ENCODE peak calls at places on chromosomes 2 and 18, in eight cellular contexts. G is CD8-positive, alpha-beta memory T cell; B is HCT116; J is small intestine; Q is lower lobe of right lung; R is stomach; A is prostate gland; N is neural progenitor cell. H is an unnamed sample.

GRCh38 chr18:9629709-9630108 is 15.3 kb upstream of the PPP4R1 start:
- DNase-seq in G (no peak), B (no peak), J (peak; percentile 82), Q (no peak), R (no peak), A (no peak), N (peak; percentile 29), H (no peak)

GRCh38 chr2:20625491-20625919 is 25.4 kb downstream of the HS1BP3 start:
- DNase-seq in G (no peak), B (no peak), J (no peak), Q (peak; percentile 34), R (no peak), A (peak; percentile 67), N (no peak), H (peak; percentile 45)

GRCh38 chr2:68248806-68249205 is 3.5 kb downstream of the PPP3R1 start:
- DNase-seq in G (no peak), B (no peak), J (no peak), Q (no peak), R (no peak), A (no peak), N (no peak), H (no peak)

GRCh38 chr2:30959653-30960052 is 152.4 kb upstream of the CAPN13 start:
- DNase-seq in G (no peak), B (no peak), J (no peak), Q (no peak), R (no peak), A (no peak), N (no peak), H (no peak)

GRCh38 chr2:161096336-161096735 is 63.9 kb upstream of the TANK start:
- DNase-seq in G (no peak), B (no peak), J (no peak), Q (no peak), R (no peak), A (no peak), N (peak; percentile 20), H (no peak)

GRCh38 chr18:57853133-57853532 is 50.0 kb upstream of the ATP8B1 start:
- DNase-seq in G (no peak), B (no peak), J (no peak), Q (no peak), R (no peak), A (no peak), N (no peak), H (no peak)

GRCh38 chr2:100121124-100121718 is 21.2 kb downstream of the AFF3 start:
- DNase-seq in G (no peak), B (no peak), J (no peak), Q (no peak), R (no peak), A (peak; percentile 39), N (no peak), H (no peak)

GRCh38 chr2:233822781-233823730 is 31.3 kb downstream of the HJURP start:
- DNase-seq in G (no peak), B (no peak), J (peak; percentile 86), Q (peak; percentile 43), R (peak; percentile 7), A (no peak), N (no peak), H (peak; percentile 53)

GRCh38 chr2:54768772-54769428 is 45.4 kb downstream of the EML6 start:
- DNase-seq in G (no peak), B (no peak), J (no peak), Q (no peak), R (no peak), A (no peak), N (no peak), H (no peak)

GRCh38 chr2:18991177-18992168 is 366.9 kb downstream of the OSR1 start:
- DNase-seq in G (no peak), B (no peak), J (peak; percentile 67), Q (peak; percentile 54), R (peak; percentile 84), A (peak; percentile 92), N (no peak), H (no peak)

GRCh38 chr2:166961933-166962332 is 73.7 kb downstream of the XIRP2 start:
- DNase-seq in G (no peak), B (no peak), J (no peak), Q (no peak), R (no peak), A (no peak), N (no peak), H (no peak)

GRCh38 chr2:165435611-165436010 is 33.9 kb upstream of the CSRNP3 start:
- DNase-seq in G (no peak), B (no peak), J (no peak), Q (no peak), R (no peak), A (no peak), N (peak; percentile 66), H (no peak)

GRCh38 chr2:127625146-127625943 is 20.6 kb upstream of the GPR17 start:
- DNase-seq in G (no peak), B (no peak), J (no peak), Q (peak; percentile 37), R (no peak), A (no peak), N (no peak), H (peak; percentile 54)

GRCh38 chr2:96541326-96541725 is 4.8 kb downstream of the ARID5A start:
- DNase-seq in G (no peak), B (no peak), J (no peak), Q (no peak), R (no peak), A (no peak), N (no peak), H (no peak)

GRCh38 chr2:216335252-216335651 is 37.0 kb downstream of the MARCHF4 start:
- DNase-seq in G (no peak), B (no peak), J (no peak), Q (no peak), R (no peak), A (no peak), N (no peak), H (no peak)

GRCh38 chr2:227513113-227513512 is 41.2 kb downstream of the AGFG1 start:
- DNase-seq in G (no peak), B (no peak), J (no peak), Q (no peak), R (no peak), A (no peak), N (no peak), H (no peak)
- H3K27ac ChIP-seq in G (no peak overlapping the region), B (no peak overlapping the region), J (no peak overlapping the region), Q (no peak overlapping the region), R (no peak overlapping the region), A (no peak overlapping the region), N (no peak overlapping the region), H (no peak overlapping the region)

GRCh38 chr18:13849791-13850190 is 25.8 kb downstream of the MC5R start:
- DNase-seq in G (no peak), B (no peak), J (no peak), Q (no peak), R (no peak), A (no peak), N (no peak), H (no peak)
- H3K9me3 ChIP-seq in G (no peaks in the 10 kb centered on the region), B (no peaks in the 10 kb centered on the region), J (no peaks in the 10 kb centered on the region), Q (peaks cover 8% of the 10 kb centered on the region), R (peaks cover 22% of the 10 kb centered on the region), A (no peaks in the 10 kb centered on the region), N (no peaks in the 10 kb centered on the region), H (no peaks in the 10 kb centered on the region)

GRCh38 chr2:237863659-237864029 is 4.2 kb downstream of the RAMP1 start:
- DNase-seq in G (no peak), B (no peak), J (no peak), Q (no peak), R (no peak), A (no peak), N (no peak), H (no peak)

GRCh38 chr2:237863102-237863511 is 3.7 kb downstream of the RAMP1 start:
- DNase-seq in G (no peak), B (no peak), J (no peak), Q (no peak), R (no peak), A (no peak), N (no peak), H (no peak)

GRCh38 chr2:237861875-237862527 is 2.6 kb downstream of the RAMP1 start:
- DNase-seq in G (no peak), B (no peak), J (peak; percentile 68), Q (no peak), R (no peak), A (no peak), N (no peak), H (no peak)

GRCh38 chr2:237864030-237864931 is 4.9 kb downstream of the RAMP1 start:
- DNase-seq in G (no peak), B (no peak), J (peak; percentile 48), Q (no peak), R (no peak), A (no peak), N (no peak), H (no peak)

GRCh38 chr2:237862528-237862895 is 3.1 kb downstream of the RAMP1 start:
- DNase-seq in G (no peak), B (no peak), J (no peak), Q (no peak), R (no peak), A (no peak), N (no peak), H (no peak)
- H3K4me3 ChIP-seq in G (no peak overlapping the region), B (no peak overlapping the region), J (no peak overlapping the region), Q (no peak overlapping the region), R (no peak overlapping the region), A (no peak overlapping the region), N (no peak overlapping the region), H (no peak overlapping the region)

GRCh38 chr2:47223980-47224379 is 68.9 kb upstream of the STPG4 start:
- DNase-seq in G (no peak), B (no peak), J (no peak), Q (no peak), R (no peak), A (no peak), N (no peak), H (no peak)

GRCh38 chr2:47222813-47223564 is 67.9 kb upstream of the STPG4 start:
- DNase-seq in G (no peak), B (no peak), J (no peak), Q (no peak), R (no peak), A (no peak), N (no peak), H (no peak)

GRCh38 chr2:47225061-47225783 is 70.1 kb upstream of the STPG4 start:
- DNase-seq in G (no peak), B (peak; percentile 3), J (peak; percentile 83), Q (peak; percentile 60), R (peak; percentile 47), A (no peak), N (no peak), H (peak; percentile 86)

GRCh38 chr2:47227532-47228166 is 72.5 kb upstream of the STPG4 start:
- DNase-seq in G (no peak), B (no peak), J (no peak), Q (no peak), R (no peak), A (no peak), N (peak; percentile 49), H (no peak)

DNA sequence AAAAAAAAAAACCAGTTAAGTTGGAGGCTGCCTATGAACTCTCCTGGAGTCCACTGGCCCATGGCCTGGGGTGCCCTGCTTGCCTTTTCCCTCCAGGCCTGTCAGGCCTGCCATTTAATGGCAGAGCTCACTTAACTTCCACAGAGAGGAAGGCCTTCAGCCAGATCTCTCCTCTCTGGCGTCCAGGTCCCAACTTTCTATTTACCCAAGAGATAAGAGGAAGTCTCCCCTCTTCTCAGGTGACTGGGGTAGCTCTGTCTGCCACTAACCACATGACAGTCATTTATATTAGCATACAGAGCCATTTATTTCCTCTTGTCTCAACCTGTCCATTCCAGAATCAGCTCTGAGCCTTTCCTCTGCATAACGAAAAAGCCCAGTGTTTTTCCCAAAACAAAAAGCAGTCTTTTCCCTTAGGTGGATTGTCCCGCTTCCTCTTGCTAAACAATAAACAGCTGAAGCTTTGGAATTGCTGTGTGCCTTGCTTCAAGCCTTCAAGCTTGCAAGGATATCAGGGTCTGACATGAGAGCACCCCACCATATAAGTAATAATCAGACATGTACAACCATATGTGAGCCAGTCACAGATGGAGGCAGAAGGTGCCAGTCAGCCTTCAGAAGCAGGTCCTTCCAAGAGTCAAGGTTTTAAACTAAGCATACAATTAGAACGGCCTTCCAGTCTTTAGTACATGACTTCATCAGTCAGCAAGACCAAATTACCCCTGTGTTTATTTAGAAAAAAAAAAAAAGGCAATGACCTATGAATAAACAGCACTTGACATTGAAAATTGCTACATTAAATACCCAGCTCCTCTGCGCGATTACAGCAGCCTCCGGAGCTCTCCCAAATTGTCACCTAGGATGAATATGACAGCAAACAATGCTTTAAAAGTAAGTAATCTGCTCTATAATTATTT is 71.3 kb upstream of the STPG4 start:
- DNase-seq in G (no peak), B (no peak), J (no peak), Q (no peak), R (no peak), A (peak; percentile 33), N (no peak), H (no peak)
- H3K27ac ChIP-seq in G (no peak overlapping the region), B (no peak overlapping the region), J (no peak overlapping the region), Q (no peak overlapping the region), R (no peak overlapping the region), A (peak overlapping the region; percentile 45), N (no peak overlapping the region), H (peak overlapping the region; percentile 22)

H was measured in RWPE2.